ENCODE peak calls at places on chromosome 3, in six cellular contexts. E is fibroblast of lung, S is breast epithelium, N is IMR-90, Q is Panc1, U is aorta. A is an unnamed sample.

GRCh38 chr3:127999509-128000106 is 52.6 kb upstream of the SEC61A1 start:
- DNase-seq in N (no peak), E (no peak), Q (no peak), S (no peak), U (no peak), A (no peak)

GRCh38 chr3:36447063-36447462 is 66.8 kb downstream of the STAC start:
- DNase-seq in S (no peak), U (no peak), E (no peak), N (no peak), Q (no peak), A (no peak)

GRCh38 chr3:14124223-14124614 is 451 bp downstream of the CHCHD4 start:
- DNase-seq in E (peak; percentile 59), U (no peak), S (no peak), Q (no peak), N (no peak), A (peak; percentile 37)

GRCh38 chr3:178003756-178004155 is 532.5 kb upstream of the KCNMB2 start:
- DNase-seq in Q (no peak), S (no peak), U (no peak), E (peak; percentile 51), N (peak; percentile 49), A (no peak)

GRCh38 chr3:72151465-72152238 is 366.7 kb upstream of the PROK2 start:
- DNase-seq in Q (no peak), S (no peak), N (no peak), U (no peak), E (no peak), A (no peak)

GRCh38 chr3:53845103-53845880 is 927 bp downstream of the CHDH start:
- DNase-seq in Q (no peak), N (peak; percentile 13), U (peak; percentile 85), E (peak; percentile 39), S (peak; percentile 52), A (no peak)

GRCh38 chr3:19816631-19817030 is 117.4 kb downstream of the EFHB start:
- DNase-seq in Q (no peak), E (no peak), S (no peak), U (no peak), N (no peak), A (no peak)

GRCh38 chr3:98555025-98555379 is 23.2 kb downstream of the GPR15 start:
- DNase-seq in Q (no peak), E (no peak), N (no peak), U (no peak), S (no peak), A (no peak)

GRCh38 chr3:118817748-118818165 is 216.9 kb downstream of the IGSF11 start:
- DNase-seq in U (no peak), E (peak; percentile 72), N (peak; percentile 57), Q (no peak), S (no peak), A (peak; percentile 2)

GRCh38 chr3:28151608-28152228 is 89.7 kb upstream of the CMC1 start:
- DNase-seq in Q (no peak), U (no peak), E (peak; percentile 23), S (no peak), N (no peak), A (no peak)

GRCh38 chr3:151225040-151225975 is 22.3 kb upstream of the GPR171 start:
- DNase-seq in E (no peak), N (no peak), S (no peak), Q (no peak), U (no peak), A (no peak)

GRCh38 chr3:35800960-35801459 is 161.7 kb downstream of the ARPP21 start:
- DNase-seq in E (no peak), U (no peak), N (no peak), Q (no peak), S (no peak), A (no peak)

GRCh38 chr3:56985460-56986327 is 74.8 kb upstream of the SPATA12 start:
- DNase-seq in U (no peak), N (peak; percentile 38), Q (no peak), E (peak; percentile 53), S (no peak), A (no peak)

DNA sequence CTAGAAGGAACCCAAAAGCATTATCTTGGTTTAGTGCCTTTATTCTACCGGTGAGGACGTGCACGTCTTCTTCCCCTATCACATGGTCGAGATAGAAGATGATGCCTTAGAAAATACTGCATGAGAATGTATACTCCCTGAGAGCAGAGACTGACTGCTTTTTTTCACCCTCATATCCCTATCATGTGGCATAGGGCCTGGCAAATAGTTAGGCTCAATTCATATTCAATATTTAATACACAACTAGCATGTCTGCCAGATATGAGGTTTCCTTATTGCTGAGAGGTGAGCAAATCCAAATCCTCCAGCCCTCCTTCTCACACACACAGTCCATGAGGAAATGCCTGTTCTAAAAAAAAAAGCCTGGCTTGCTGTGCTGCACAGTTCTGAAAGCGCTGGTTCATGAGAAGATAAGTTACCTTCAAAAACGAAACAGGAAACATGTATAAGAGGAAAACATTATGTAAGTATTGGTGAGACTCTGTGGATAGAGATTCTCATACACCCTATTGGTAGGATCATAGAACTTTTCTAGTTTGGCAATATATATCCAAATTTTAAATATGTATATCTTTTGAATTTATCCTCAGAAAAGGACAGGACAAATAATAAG is 15.5 kb upstream of the ACAP2 start:
- DNase-seq in N (peak; percentile 28), U (no peak), E (peak; percentile 18), S (no peak), Q (no peak), A (no peak)
- H3K27ac ChIP-seq in N (no peak overlapping the region), U (no peak overlapping the region), E (no peak overlapping the region), S (peak overlapping the region; percentile 10), Q (no peak overlapping the region), A (no peak overlapping the region)

DNA sequence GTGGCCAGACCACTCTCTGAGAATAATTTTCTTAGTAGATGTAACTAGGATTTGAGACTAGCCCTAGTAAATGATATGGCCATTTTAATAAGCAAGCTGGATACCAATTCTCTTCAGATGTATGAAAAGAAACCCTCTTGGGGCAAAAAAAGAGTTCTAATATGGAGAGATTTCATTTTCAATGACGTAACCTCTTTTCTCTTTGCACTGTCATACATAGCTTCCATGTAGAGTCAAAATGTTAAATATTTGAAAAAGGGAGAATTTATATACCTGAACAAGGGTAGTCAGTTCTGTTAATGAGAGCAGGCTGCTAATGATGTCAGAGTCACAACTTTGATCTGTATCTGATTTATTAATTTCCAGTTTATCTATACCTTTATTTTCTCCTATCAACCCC is 120.0 kb downstream of the KBTBD8 start:
- DNase-seq in E (no peak), U (no peak), Q (no peak), S (no peak), N (no peak), A (no peak)
- H3K4me1 ChIP-seq in E (no peaks in the 10 kb centered on the region), U (no peaks in the 10 kb centered on the region), Q (no peaks in the 10 kb centered on the region), S (no peaks in the 10 kb centered on the region), N (no peaks in the 10 kb centered on the region), A (no peaks in the 10 kb centered on the region)

GRCh38 chr3:138752886-138753285 is 81.8 kb downstream of the PIK3CB start:
- DNase-seq in N (no peak), S (no peak), U (no peak), Q (no peak), E (no peak), A (no peak)
- H3K4me3 ChIP-seq in N (no peak overlapping the region), S (no peak overlapping the region), U (no peak overlapping the region), Q (no peak overlapping the region), E (no peak overlapping the region), A (no peak overlapping the region)

DNA sequence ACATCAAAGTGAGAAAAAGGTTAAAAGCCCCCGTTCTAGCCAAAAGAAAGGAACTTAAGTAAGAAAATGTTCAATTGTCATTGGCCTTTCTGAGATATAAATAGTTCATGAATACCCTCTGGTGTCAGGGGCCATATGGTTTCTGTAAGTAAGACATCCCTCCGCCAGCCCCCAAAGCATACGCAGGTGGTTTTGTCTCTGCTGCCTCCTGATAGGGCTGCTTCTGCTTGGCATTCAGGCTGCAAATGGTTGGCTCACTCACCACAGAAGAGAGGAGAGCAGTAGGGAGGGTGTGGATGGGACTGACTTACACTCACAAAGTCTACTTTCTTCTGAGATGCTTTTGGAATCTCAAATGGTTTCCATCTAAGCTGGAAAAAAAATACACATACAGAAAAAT is 29.8 kb downstream of the HGD start:
- DNase-seq in U (no peak), E (no peak), N (no peak), S (no peak), Q (no peak), A (no peak)
- H3K27ac ChIP-seq in U (no peak overlapping the region), E (no peak overlapping the region), N (no peak overlapping the region), S (no peak overlapping the region), Q (no peak overlapping the region), A (no peak overlapping the region)

DNA sequence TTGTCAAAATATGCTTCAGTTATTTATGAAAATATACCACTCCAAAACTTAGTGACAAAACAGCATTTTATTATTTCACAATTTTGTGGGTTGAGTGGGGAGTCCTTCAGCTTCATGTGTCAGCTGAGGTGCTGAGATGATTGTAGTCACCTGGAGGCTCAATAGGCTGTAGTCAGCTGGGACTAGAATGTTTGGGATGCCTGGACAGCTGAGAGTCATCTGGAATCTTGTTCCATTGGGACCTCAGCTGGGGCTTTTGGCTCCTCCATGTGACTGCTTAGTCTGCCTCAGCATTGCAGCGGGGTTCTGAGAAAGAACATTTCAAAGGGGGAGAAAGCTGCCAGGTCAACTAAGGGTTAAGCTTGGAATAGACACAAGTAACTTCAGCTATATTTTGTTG is 13.4 kb downstream of the STT3B start:
- DNase-seq in Q (no peak), S (no peak), U (no peak), N (peak; percentile 32), E (peak; percentile 56), A (no peak)
- H3K4me1 ChIP-seq in Q (peaks cover 24% of the 10 kb centered on the region), S (peaks cover 12% of the 10 kb centered on the region), U (no peaks in the 10 kb centered on the region), N (peaks cover 6% of the 10 kb centered on the region), E (peaks cover 8% of the 10 kb centered on the region), A (peaks cover 20% of the 10 kb centered on the region)

DNA sequence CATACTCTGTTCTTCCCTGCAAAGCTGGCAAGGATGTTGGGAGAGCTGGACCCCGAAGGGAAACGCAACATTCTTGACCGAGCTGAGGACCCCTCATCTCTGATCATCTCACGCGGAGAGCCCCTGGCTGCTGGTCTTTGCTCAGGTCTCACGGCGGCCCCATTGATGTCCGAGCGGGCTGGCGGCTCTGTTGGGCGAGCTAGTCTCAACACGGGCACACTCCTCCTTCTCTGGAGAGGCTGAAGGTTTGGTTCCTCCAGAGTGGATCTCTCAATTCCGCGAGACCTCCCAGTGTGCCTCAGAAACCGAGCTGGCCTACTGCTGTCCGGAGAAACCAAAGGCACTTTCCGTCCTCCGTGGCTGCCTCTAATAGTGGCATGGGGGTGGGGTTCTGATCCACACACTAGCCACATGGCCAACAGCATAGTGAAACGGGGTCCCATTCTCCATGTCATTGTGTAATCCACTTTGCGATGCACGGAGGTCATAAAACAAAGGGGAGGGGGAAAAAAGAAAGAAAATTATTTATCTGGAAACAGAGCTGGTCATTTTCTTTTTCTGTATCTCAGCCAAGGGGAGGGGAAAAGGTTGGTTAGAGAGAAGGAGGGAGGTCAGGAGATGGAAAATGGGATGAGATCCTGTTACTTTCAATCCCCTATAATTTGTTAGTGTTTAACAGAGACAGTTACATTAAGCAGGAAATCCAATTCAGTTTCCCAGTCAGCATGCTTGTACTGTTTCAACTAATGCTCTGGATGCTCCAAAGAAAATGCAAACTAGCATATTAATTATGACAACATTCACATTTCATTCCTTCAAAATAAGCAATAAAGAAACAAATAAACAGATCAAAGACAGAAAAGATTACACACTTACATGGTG is 1.3 kb downstream of the CCDC80 start:
- DNase-seq in E (no peak), N (no peak), Q (no peak), U (no peak), S (no peak), A (no peak)
- H3K4me3 ChIP-seq in E (peak overlapping the region; percentile 92), N (peak overlapping the region; percentile 84), Q (no peak overlapping the region), U (peak overlapping the region; percentile 52), S (peak overlapping the region; percentile 53), A (no peak overlapping the region)

GRCh38 chr3:30687930-30688570 is 81.6 kb downstream of the TGFBR2 start:
- DNase-seq in Q (no peak), E (no peak), S (no peak), U (no peak), N (no peak), A (no peak)
- H3K27ac ChIP-seq in Q (peak overlapping the region; percentile 20), E (no peak overlapping the region), S (peak overlapping the region; percentile 54), U (peak overlapping the region; percentile 37), N (peak overlapping the region; percentile 56), A (no peak overlapping the region)

A was measured in effector memory CD4-positive, alpha-beta T cell.